ENCODE peak calls at places on chromosomes 12 and 14, in seven cellular contexts. F is GM23338, Q is A549, E is K562, G is HCT116, D is HepG2, T is GM12878. V is an unnamed sample.

GRCh38 chr12:84069079-84069661 is 843.4 kb downstream of the SLC6A15 start:
- DNase-seq in F (no peak), Q (no peak), E (no peak), G (no peak), D (no peak), T (no peak), V (peak)

GRCh38 chr14:93969082-93969828 is 7.1 kb downstream of the ASB2 start:
- DNase-seq in F (no peak), Q (no peak), E (no peak), G (no peak), D (no peak), T (no peak), V (no peak)

GRCh38 chr14:104735830-104736642 is 12.0 kb downstream of the ADSS1 start:
- DNase-seq in F (no peak), Q (no peak), E (no peak), G (no peak), D (peak), T (no peak), V (peak)

GRCh38 chr14:23640524-23641141 is 4.5 kb downstream of the DHRS2 start:
- DNase-seq in F (peak), Q (no peak), E (no peak), G (no peak), D (peak), T (no peak), V (peak)

GRCh38 chr12:122128481-122128880 is 45.5 kb downstream of the IL31 start:
- DNase-seq in F (no peak), Q (no peak), E (no peak), G (no peak), D (no peak), T (no peak), V (no peak)

GRCh38 chr12:117527480-117527857 is 166.0 kb upstream of the NOS1 start:
- DNase-seq in F (no peak), Q (no peak), E (no peak), G (no peak), D (no peak), T (no peak), V (no peak)

GRCh38 chr14:33986804-33987203 is 35.9 kb upstream of the EGLN3 start:
- DNase-seq in F (peak), Q (peak), E (no peak), G (peak), D (no peak), T (no peak), V (no peak)

GRCh38 chr12:99553461-99553860 is 94.1 kb upstream of the GARIN6 start:
- DNase-seq in F (no peak), Q (peak), E (no peak), G (no peak), D (no peak), T (no peak), V (no peak)

GRCh38 chr14:60649815-60650381 is 621 bp upstream of the SIX1 start:
- DNase-seq in F (peak), Q (peak), E (no peak), G (no peak), D (no peak), T (no peak), V (no peak)

GRCh38 chr12:23945249-23945648 is 4.2 kb downstream of the SOX5 start:
- DNase-seq in F (no peak), Q (no peak), E (no peak), G (no peak), D (no peak), T (no peak), V (no peak)

GRCh38 chr12:49365542-49365941 is 1.7 kb upstream of the SPATS2 start:
- DNase-seq in F (no peak), Q (no peak), E (peak), G (no peak), D (no peak), T (no peak), V (no peak)

GRCh38 chr14:59294662-59294992 is 106.2 kb downstream of the DAAM1 start:
- DNase-seq in F (no peak), Q (no peak), E (no peak), G (no peak), D (no peak), T (no peak), V (no peak)

GRCh38 chr12:27999970-28000369 is 27.4 kb upstream of the PTHLH start:
- DNase-seq in F (no peak), Q (no peak), E (no peak), G (no peak), D (no peak), T (no peak), V (no peak)
- TF ChIP-seq REST in F (no peak), Q (no peak), E (no peak), G (no peak), D (no peak), T (no peak), V (no peak)

GRCh38 chr12:88575361-88575959 is 4.8 kb downstream of the KITLG start:
- DNase-seq in F (no peak), Q (no peak), E (no peak), G (no peak), D (no peak), T (no peak), V (no peak)
- H3K4me2 ChIP-seq in F (no peak), Q (no peak), E (no peak), G (peak), D (no peak), T (no peak), V (peak)

GRCh38 chr14:38808734-38809455 is 294.1 kb downstream of the SEC23A start:
- DNase-seq in F (peak), Q (peak), E (no peak), G (peak), D (peak), T (no peak), V (no peak)
- TF ChIP-seq REST in F (no peak), Q (no peak), E (no peak), G (no peak), D (no peak), T (no peak), V (no peak)

GRCh38 chr12:53602176-53602942 is 23.8 kb downstream of the ATF7 start:
- DNase-seq in F (no peak), Q (no peak), E (no peak), G (no peak), D (no peak), T (no peak), V (no peak)

GRCh38 chr12:53601296-53601847 is 24.8 kb downstream of the ATF7 start:
- DNase-seq in F (no peak), Q (no peak), E (no peak), G (no peak), D (no peak), T (no peak), V (peak)

GRCh38 chr12:53604581-53604980 is 21.6 kb downstream of the ATF7 start:
- DNase-seq in F (no peak), Q (no peak), E (no peak), G (no peak), D (no peak), T (no peak), V (no peak)

GRCh38 chr12:53603804-53604203 is 22.4 kb downstream of the ATF7 start:
- DNase-seq in F (no peak), Q (no peak), E (no peak), G (no peak), D (no peak), T (no peak), V (no peak)

GRCh38 chr12:53603196-53603595 is 23.0 kb downstream of the ATF7 start:
- DNase-seq in F (peak), Q (no peak), E (no peak), G (no peak), D (no peak), T (no peak), V (no peak)
- H3K4me2 ChIP-seq in F (no peak), Q (no peak), E (no peak), G (no peak), D (no peak), T (peak), V (no peak)

GRCh38 chr12:113103756-113104450 is 31.7 kb downstream of the RASAL1 start:
- DNase-seq in F (peak), Q (peak), E (peak), G (no peak), D (peak), T (no peak), V (peak)
- TF ChIP-seq REST in F (no peak), Q (no peak), E (no peak), G (no peak), D (no peak), T (no peak), V (no peak)

GRCh38 chr14:35286707-35287106 is 5.5 kb upstream of the PSMA6 start:
- DNase-seq in F (no peak), Q (no peak), E (no peak), G (no peak), D (no peak), T (no peak), V (no peak)
- H3K4me2 ChIP-seq in F (no peak), Q (no peak), E (no peak), G (no peak), D (no peak), T (peak), V (no peak)

GRCh38 chr12:124715121-124715990 is 147.9 kb upstream of the NCOR2 start:
- DNase-seq in F (no peak), Q (peak), E (peak), G (no peak), D (no peak), T (no peak), V (no peak)
- TF ChIP-seq REST in F (no peak), Q (no peak), E (no peak), G (no peak), D (no peak), T (no peak), V (no peak)

GRCh38 chr14:89188492-89188891 is 228.5 kb downstream of the FOXN3 start:
- DNase-seq in F (no peak), Q (no peak), E (no peak), G (no peak), D (no peak), T (no peak), V (no peak)
- H3K4me2 ChIP-seq in F (no peak), Q (no peak), E (no peak), G (no peak), D (no peak), T (no peak), V (no peak)

V was measured in SK-N-SH.